ENCODE peak calls at places on chromosomes 5 and 9, in four cellular contexts. One of them, this sample, is unnamed. For H3K4me1, the result is how much of the 10 kb centered on the place peaks cover.

GRCh38 chr5:173012882-173013281 is 29.3 kb downstream of the ATP6V0E1 start:
- DNase-seq in IMR-90: no peak
- DNase-seq in right atrium auricular region: no peak
- DNase-seq in CD8-positive, alpha-beta T cell: no peak
- DNase-seq in this sample: no peak

GRCh38 chr5:128213340-128213739 is 129.8 kb downstream of the SLC12A2 start:
- DNase-seq in right atrium auricular region: no peak
- DNase-seq in CD8-positive, alpha-beta T cell: no peak
- DNase-seq in IMR-90: peak
- DNase-seq in this sample: peak

GRCh38 chr9:129313331-129313955 is 135.4 kb upstream of the IER5L start:
- DNase-seq in right atrium auricular region: peak
- DNase-seq in IMR-90: no peak
- DNase-seq in CD8-positive, alpha-beta T cell: no peak
- DNase-seq in this sample: peak

GRCh38 chr5:60649288-60649917 is 50.6 kb downstream of the DEPDC1B start:
- DNase-seq in right atrium auricular region: no peak
- DNase-seq in IMR-90: peak
- DNase-seq in CD8-positive, alpha-beta T cell: no peak
- DNase-seq in this sample: no peak

GRCh38 chr5:143776951-143777350 is 35.0 kb upstream of the HMHB1 start:
- DNase-seq in IMR-90: no peak
- DNase-seq in CD8-positive, alpha-beta T cell: no peak
- DNase-seq in right atrium auricular region: no peak
- DNase-seq in this sample: no peak

GRCh38 chr5:35919191-35919590 is 19.2 kb downstream of the CAPSL start:
- DNase-seq in CD8-positive, alpha-beta T cell: no peak
- DNase-seq in IMR-90: peak
- DNase-seq in right atrium auricular region: no peak
- DNase-seq in this sample: peak

GRCh38 chr5:106601605-106602004 is 1069.1 kb downstream of the EFNA5 start:
- DNase-seq in right atrium auricular region: no peak
- DNase-seq in CD8-positive, alpha-beta T cell: no peak
- DNase-seq in IMR-90: no peak
- DNase-seq in this sample: no peak

GRCh38 chr9:13750639-13751038 is 471.1 kb upstream of the MPDZ start:
- DNase-seq in CD8-positive, alpha-beta T cell: no peak
- DNase-seq in right atrium auricular region: no peak
- DNase-seq in IMR-90: no peak
- DNase-seq in this sample: no peak

GRCh38 chr9:37408933-37409710 is 13.4 kb upstream of the GRHPR start:
- DNase-seq in IMR-90: no peak
- DNase-seq in CD8-positive, alpha-beta T cell: peak
- DNase-seq in right atrium auricular region: no peak
- DNase-seq in this sample: no peak

GRCh38 chr5:172133359-172134029 is 54.5 kb downstream of the STK10 start:
- DNase-seq in right atrium auricular region: peak
- DNase-seq in CD8-positive, alpha-beta T cell: no peak
- DNase-seq in IMR-90: peak
- DNase-seq in this sample: no peak

GRCh38 chr9:136293476-136294077 is 10.3 kb downstream of the CCDC187 start:
- DNase-seq in right atrium auricular region: no peak
- DNase-seq in IMR-90: no peak
- DNase-seq in CD8-positive, alpha-beta T cell: no peak
- DNase-seq in this sample: no peak

GRCh38 chr5:178902849-178903248 is 7.1 kb downstream of the ZFP2 start:
- DNase-seq in IMR-90: no peak
- DNase-seq in right atrium auricular region: no peak
- DNase-seq in CD8-positive, alpha-beta T cell: no peak
- DNase-seq in this sample: no peak

GRCh38 chr5:114387433-114387832 is 25.6 kb downstream of the KCNN2 start:
- DNase-seq in IMR-90: no peak
- DNase-seq in right atrium auricular region: no peak
- DNase-seq in CD8-positive, alpha-beta T cell: no peak
- DNase-seq in this sample: no peak

GRCh38 chr5:67815455-67816391 is 399.8 kb upstream of the PIK3R1 start:
- DNase-seq in IMR-90: no peak
- DNase-seq in CD8-positive, alpha-beta T cell: no peak
- DNase-seq in right atrium auricular region: peak
- DNase-seq in this sample: peak

GRCh38 chr5:125006011-125006685 is 259.7 kb upstream of the ZNF608 start:
- DNase-seq in right atrium auricular region: no peak
- DNase-seq in CD8-positive, alpha-beta T cell: no peak
- DNase-seq in IMR-90: no peak
- DNase-seq in this sample: no peak

GRCh38 chr5:24720743-24721142 is 76.0 kb upstream of the CDH10 start:
- DNase-seq in right atrium auricular region: no peak
- DNase-seq in IMR-90: no peak
- DNase-seq in CD8-positive, alpha-beta T cell: no peak
- DNase-seq in this sample: no peak

GRCh38 chr5:150053231-150053626 is 33.1 kb downstream of the CSF1R start:
- DNase-seq in CD8-positive, alpha-beta T cell: no peak
- DNase-seq in right atrium auricular region: no peak
- DNase-seq in IMR-90: peak
- DNase-seq in this sample: no peak

GRCh38 chr5:114634517-114634916 is 272.6 kb downstream of the KCNN2 start:
- DNase-seq in IMR-90: no peak
- DNase-seq in right atrium auricular region: no peak
- DNase-seq in CD8-positive, alpha-beta T cell: no peak
- DNase-seq in this sample: no peak

GRCh38 chr5:150517272-150518152 is 9.6 kb downstream of the NDST1 start:
- DNase-seq in CD8-positive, alpha-beta T cell: no peak
- DNase-seq in right atrium auricular region: no peak
- DNase-seq in IMR-90: peak
- DNase-seq in this sample: peak

GRCh38 chr5:94969174-94969573 is 315.7 kb downstream of the MCTP1 start:
- DNase-seq in CD8-positive, alpha-beta T cell: no peak
- DNase-seq in right atrium auricular region: no peak
- DNase-seq in IMR-90: peak
- DNase-seq in this sample: no peak

GRCh38 chr5:151315998-151316597 is 12.5 kb upstream of the SLC36A3 start:
- DNase-seq in right atrium auricular region: peak
- DNase-seq in IMR-90: peak
- DNase-seq in CD8-positive, alpha-beta T cell: peak
- DNase-seq in this sample: peak

GRCh38 chr9:118553465-118553864 is 815.8 kb downstream of the BRINP1 start:
- DNase-seq in CD8-positive, alpha-beta T cell: no peak
- DNase-seq in right atrium auricular region: no peak
- DNase-seq in IMR-90: no peak
- DNase-seq in this sample: no peak

GRCh38 chr5:16791036-16791705 is 144.9 kb downstream of the MYO10 start:
- DNase-seq in IMR-90: peak
- DNase-seq in right atrium auricular region: no peak
- DNase-seq in CD8-positive, alpha-beta T cell: no peak
- DNase-seq in this sample: peak

GRCh38 chr5:164191240-164191639 is 685.8 kb downstream of the MAT2B start:
- DNase-seq in IMR-90: peak
- DNase-seq in right atrium auricular region: no peak
- DNase-seq in CD8-positive, alpha-beta T cell: no peak
- DNase-seq in this sample: peak

GRCh38 chr5:122228728-122229392 is 83.2 kb upstream of the SNCAIP start:
- DNase-seq in IMR-90: no peak
- DNase-seq in right atrium auricular region: no peak
- DNase-seq in CD8-positive, alpha-beta T cell: no peak
- DNase-seq in this sample: no peak

GRCh38 chr9:114629563-114630090 is 18.5 kb downstream of the TMEM268 start:
- DNase-seq in right atrium auricular region: no peak
- DNase-seq in IMR-90: peak
- DNase-seq in CD8-positive, alpha-beta T cell: no peak
- DNase-seq in this sample: no peak

GRCh38 chr9:108562176-108562575 is 293.6 kb downstream of the ACTL7B start:
- DNase-seq in CD8-positive, alpha-beta T cell: no peak
- DNase-seq in right atrium auricular region: no peak
- DNase-seq in IMR-90: no peak
- DNase-seq in this sample: no peak

GRCh38 chr5:142499591-142500384 is 175.0 kb upstream of the SPRY4 start:
- DNase-seq in IMR-90: no peak
- DNase-seq in right atrium auricular region: no peak
- DNase-seq in CD8-positive, alpha-beta T cell: no peak
- DNase-seq in this sample: no peak

GRCh38 chr5:118705931-118706330 is 282.4 kb downstream of the DTWD2 start:
- DNase-seq in right atrium auricular region: no peak
- DNase-seq in CD8-positive, alpha-beta T cell: no peak
- DNase-seq in IMR-90: no peak
- DNase-seq in this sample: no peak

GRCh38 chr9:132020845-132021510 is 58.7 kb downstream of the MED27 start:
- DNase-seq in CD8-positive, alpha-beta T cell: no peak
- DNase-seq in right atrium auricular region: no peak
- DNase-seq in IMR-90: peak
- DNase-seq in this sample: no peak

GRCh38 chr9:132020272-132020671 is 59.4 kb downstream of the MED27 start:
- DNase-seq in IMR-90: no peak
- DNase-seq in right atrium auricular region: no peak
- DNase-seq in CD8-positive, alpha-beta T cell: no peak
- DNase-seq in this sample: no peak

GRCh38 chr9:132019702-132020101 is 60.0 kb downstream of the MED27 start:
- DNase-seq in IMR-90: no peak
- DNase-seq in CD8-positive, alpha-beta T cell: no peak
- DNase-seq in right atrium auricular region: no peak
- DNase-seq in this sample: no peak

GRCh38 chr9:132015866-132016265 is 63.8 kb downstream of the MED27 start:
- DNase-seq in IMR-90: no peak
- DNase-seq in right atrium auricular region: no peak
- DNase-seq in CD8-positive, alpha-beta T cell: no peak
- DNase-seq in this sample: no peak

GRCh38 chr9:132018957-132019405 is 60.7 kb downstream of the MED27 start:
- DNase-seq in IMR-90: peak
- DNase-seq in CD8-positive, alpha-beta T cell: no peak
- DNase-seq in right atrium auricular region: no peak
- DNase-seq in this sample: peak
- TF ChIP-seq CTCF in IMR-90: no peak
- TF ChIP-seq CTCF in CD8-positive, alpha-beta T cell: no peak
- TF ChIP-seq CTCF in right atrium auricular region: no peak
- TF ChIP-seq CTCF in this sample: no peak

GRCh38 chr9:90803860-90804593 is 2.4 kb downstream of the SYK start:
- DNase-seq in IMR-90: no peak
- DNase-seq in CD8-positive, alpha-beta T cell: no peak
- DNase-seq in right atrium auricular region: no peak
- DNase-seq in this sample: no peak
- H3K4me1 ChIP-seq in IMR-90: under half
- H3K4me1 ChIP-seq in CD8-positive, alpha-beta T cell: under half
- H3K4me1 ChIP-seq in right atrium auricular region: under half
- H3K4me1 ChIP-seq in this sample: under half

GRCh38 chr5:82276800-82277612 is 1.1 kb downstream of the RPS23 start:
- DNase-seq in right atrium auricular region: no peak
- DNase-seq in CD8-positive, alpha-beta T cell: no peak
- DNase-seq in IMR-90: no peak
- DNase-seq in this sample: no peak
- H3K4me3 ChIP-seq in right atrium auricular region: peak
- H3K4me3 ChIP-seq in CD8-positive, alpha-beta T cell: peak
- H3K4me3 ChIP-seq in IMR-90: peak
- H3K4me3 ChIP-seq in this sample: peak

DNA sequence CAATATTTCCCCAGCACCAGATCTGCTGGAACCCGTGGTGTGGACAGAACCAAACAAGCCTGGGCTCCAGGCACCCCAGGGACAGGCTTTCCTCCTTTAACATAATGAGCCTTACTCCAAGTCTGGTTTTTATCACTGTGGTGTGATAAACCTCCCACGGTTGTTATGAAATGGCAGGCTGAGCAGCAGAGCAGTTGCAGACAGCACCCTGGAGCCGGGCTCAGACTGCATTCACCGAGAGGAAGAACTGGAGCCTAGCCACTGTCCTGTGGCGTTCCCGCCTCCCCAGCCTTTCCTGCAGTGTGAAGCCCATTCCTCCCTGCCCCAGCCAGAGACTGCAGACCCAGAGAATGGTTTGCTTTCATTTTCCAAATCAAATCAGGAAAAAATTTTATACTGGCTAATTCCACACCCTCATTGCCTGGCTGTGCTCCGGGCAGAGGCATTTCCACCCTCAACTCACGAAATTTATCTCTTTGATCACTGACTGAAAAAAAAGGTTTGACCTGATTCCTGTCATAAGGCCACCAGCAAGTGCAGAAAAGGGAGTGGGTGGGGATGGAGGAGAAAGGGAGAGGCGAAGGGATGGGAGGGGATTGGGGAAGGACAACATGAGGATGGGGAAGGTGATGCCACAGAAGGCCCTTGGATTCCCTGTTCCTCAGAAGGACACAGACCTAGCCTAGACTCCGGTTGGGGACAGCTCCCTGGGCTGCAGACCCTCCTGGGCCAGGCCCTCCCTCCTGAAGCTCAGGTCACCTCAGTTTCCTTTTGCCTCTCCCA is 18.9 kb downstream of the IPPK start:
- DNase-seq in right atrium auricular region: no peak
- DNase-seq in CD8-positive, alpha-beta T cell: no peak
- DNase-seq in IMR-90: peak
- DNase-seq in this sample: peak
- TF ChIP-seq CTCF in right atrium auricular region: no peak
- TF ChIP-seq CTCF in CD8-positive, alpha-beta T cell: no peak
- TF ChIP-seq CTCF in IMR-90: no peak
- TF ChIP-seq CTCF in this sample: no peak